ENCODE peak calls at places on chromosomes 16 and 17, in seven cellular contexts. C, O, P, K, S, N and I are unnamed samples.

GRCh38 chr16:84949776-84950436 is 61.4 kb downstream of the ZDHHC7 start:
- DNase-seq in C (no peak), O (no peak), P (no peak), K (no peak), S (no peak), N (no peak), I (no peak)

GRCh38 chr17:64343833-64344637 is 46.6 kb downstream of the PECAM1 start:
- DNase-seq in C (peak; percentile 80), O (no peak), P (no peak), K (no peak), S (no peak), N (no peak), I (no peak)

GRCh38 chr17:37816951-37817350 is 72.1 kb upstream of the HNF1B start:
- DNase-seq in C (no peak), O (no peak), P (peak; percentile 56), K (no peak), S (no peak), N (no peak), I (no peak)

GRCh38 chr17:16940116-16940881 is 31.6 kb downstream of the TNFRSF13B start:
- DNase-seq in C (no peak), O (no peak), P (no peak), K (no peak), S (peak; percentile 36), N (peak; percentile 2), I (no peak)

GRCh38 chr16:11087691-11088431 is 143.5 kb downstream of the CLEC16A start:
- DNase-seq in C (no peak), O (no peak), P (no peak), K (no peak), S (no peak), N (no peak), I (no peak)

GRCh38 chr16:83231771-83232170 is 576.0 kb upstream of the HSBP1 start:
- DNase-seq in C (no peak), O (no peak), P (no peak), K (no peak), S (no peak), N (no peak), I (no peak)

GRCh38 chr17:31688704-31689103 is 170.3 kb downstream of the COPRS start:
- DNase-seq in C (no peak), O (no peak), P (no peak), K (no peak), S (no peak), N (no peak), I (no peak)

GRCh38 chr17:19723967-19724366 is 7.6 kb upstream of the SLC47A2 start:
- DNase-seq in C (no peak), O (no peak), P (no peak), K (no peak), S (no peak), N (no peak), I (no peak)

GRCh38 chr16:3509470-3509928 is 8.7 kb downstream of the CLUAP1 start:
- DNase-seq in C (peak; percentile 39), O (no peak), P (no peak), K (peak; percentile 44), S (peak; percentile 90), N (peak; percentile 80), I (no peak)

GRCh38 chr17:50047488-50048126 is 8.3 kb upstream of the ITGA3 start:
- DNase-seq in C (peak; percentile 69), O (no peak), P (no peak), K (no peak), S (no peak), N (no peak), I (no peak)

GRCh38 chr17:61410100-61410551 is 10.5 kb downstream of the TBX2 start:
- DNase-seq in C (peak; percentile 78), O (no peak), P (no peak), K (no peak), S (peak; percentile 49), N (no peak), I (no peak)

GRCh38 chr17:1532836-1533602 is 16.6 kb upstream of the INPP5K start:
- DNase-seq in C (no peak), O (peak; percentile 6), P (peak; percentile 82), K (peak; percentile 10), S (peak; percentile 57), N (no peak), I (peak; percentile 20)

GRCh38 chr16:85195884-85196816 is 83.9 kb upstream of the CIBAR2 start:
- DNase-seq in C (peak; percentile 86), O (no peak), P (no peak), K (no peak), S (no peak), N (no peak), I (no peak)

GRCh38 chr17:8015957-8016631 is 13.7 kb downstream of the GUCY2D start:
- DNase-seq in C (no peak), O (no peak), P (no peak), K (no peak), S (no peak), N (no peak), I (no peak)